ENCODE peak calls at places on chromosomes 11 and 22, in six cellular contexts. One of them, this sample, is unnamed.

GRCh38 chr22:36107436-36107835 is 53.1 kb downstream of the APOL3 start:
- DNase-seq in cardiac muscle cell: no peak
- DNase-seq in esophagus muscularis mucosa: no peak
- DNase-seq in OCI-LY7: peak; percentile 16
- DNase-seq in BJ: no peak
- DNase-seq in suprapubic skin: no peak
- DNase-seq in this sample: no peak

GRCh38 chr11:117700551-117700950 is 96.5 kb downstream of the DSCAML1 start:
- DNase-seq in cardiac muscle cell: no peak
- DNase-seq in OCI-LY7: no peak
- DNase-seq in suprapubic skin: no peak
- DNase-seq in esophagus muscularis mucosa: no peak
- DNase-seq in BJ: no peak
- DNase-seq in this sample: no peak

GRCh38 chr11:119797137-119797611 is 68.2 kb upstream of the NECTIN1 start:
- DNase-seq in suprapubic skin: no peak
- DNase-seq in cardiac muscle cell: peak; percentile 30
- DNase-seq in BJ: no peak
- DNase-seq in OCI-LY7: no peak
- DNase-seq in esophagus muscularis mucosa: no peak
- DNase-seq in this sample: no peak

GRCh38 chr22:40605676-40606250 is 30.8 kb downstream of the MRTFA start:
- DNase-seq in OCI-LY7: no peak
- DNase-seq in BJ: no peak
- DNase-seq in cardiac muscle cell: no peak
- DNase-seq in esophagus muscularis mucosa: no peak
- DNase-seq in suprapubic skin: no peak
- DNase-seq in this sample: no peak

GRCh38 chr11:32562839-32563599 is 20.6 kb upstream of the EIF3M start:
- DNase-seq in cardiac muscle cell: no peak
- DNase-seq in suprapubic skin: no peak
- DNase-seq in OCI-LY7: no peak
- DNase-seq in BJ: no peak
- DNase-seq in esophagus muscularis mucosa: no peak
- DNase-seq in this sample: no peak

GRCh38 chr11:68122936-68123539 is 1.9 kb upstream of the CHKA start:
- DNase-seq in esophagus muscularis mucosa: no peak
- DNase-seq in cardiac muscle cell: no peak
- DNase-seq in OCI-LY7: no peak
- DNase-seq in suprapubic skin: no peak
- DNase-seq in BJ: no peak
- DNase-seq in this sample: no peak

GRCh38 chr11:3914807-3915206 is 59.3 kb downstream of the STIM1 start:
- DNase-seq in OCI-LY7: no peak
- DNase-seq in BJ: no peak
- DNase-seq in esophagus muscularis mucosa: no peak
- DNase-seq in suprapubic skin: no peak
- DNase-seq in cardiac muscle cell: no peak
- DNase-seq in this sample: no peak

GRCh38 chr11:8310743-8311298 is 47.1 kb upstream of the LMO1 start:
- DNase-seq in cardiac muscle cell: no peak
- DNase-seq in suprapubic skin: no peak
- DNase-seq in esophagus muscularis mucosa: no peak
- DNase-seq in BJ: no peak
- DNase-seq in OCI-LY7: no peak
- DNase-seq in this sample: no peak

GRCh38 chr11:12411806-12412727 is 34.7 kb downstream of the PARVA start:
- DNase-seq in esophagus muscularis mucosa: peak; percentile 92
- DNase-seq in OCI-LY7: peak; percentile 37
- DNase-seq in cardiac muscle cell: peak; percentile 82
- DNase-seq in suprapubic skin: no peak
- DNase-seq in BJ: peak; percentile 81
- DNase-seq in this sample: peak; percentile 38

GRCh38 chr11:81497202-81497804 is 1236.4 kb downstream of the FAM181B start:
- DNase-seq in OCI-LY7: peak; percentile 40
- DNase-seq in BJ: no peak
- DNase-seq in esophagus muscularis mucosa: no peak
- DNase-seq in cardiac muscle cell: peak; percentile 52
- DNase-seq in suprapubic skin: no peak
- DNase-seq in this sample: peak; percentile 11

GRCh38 chr11:129750343-129751292 is 65.0 kb upstream of the TMEM45B start:
- DNase-seq in esophagus muscularis mucosa: peak; percentile 91
- DNase-seq in OCI-LY7: peak; percentile 75
- DNase-seq in cardiac muscle cell: peak; percentile 85
- DNase-seq in suprapubic skin: no peak
- DNase-seq in BJ: peak; percentile 2
- DNase-seq in this sample: peak; percentile 80

GRCh38 chr11:119062779-119063178 is 4.8 kb upstream of the VPS11 start:
- DNase-seq in esophagus muscularis mucosa: no peak
- DNase-seq in cardiac muscle cell: no peak
- DNase-seq in suprapubic skin: no peak
- DNase-seq in OCI-LY7: no peak
- DNase-seq in BJ: no peak
- DNase-seq in this sample: no peak

GRCh38 chr11:975824-976223 is 50.2 kb downstream of the AP2A2 start:
- DNase-seq in suprapubic skin: no peak
- DNase-seq in BJ: no peak
- DNase-seq in cardiac muscle cell: peak; percentile 67
- DNase-seq in OCI-LY7: peak; percentile 38
- DNase-seq in esophagus muscularis mucosa: no peak
- DNase-seq in this sample: no peak

GRCh38 chr11:96474263-96474662 is 84.5 kb downstream of the JRKL start:
- DNase-seq in cardiac muscle cell: no peak
- DNase-seq in OCI-LY7: no peak
- DNase-seq in BJ: no peak
- DNase-seq in esophagus muscularis mucosa: no peak
- DNase-seq in suprapubic skin: no peak
- DNase-seq in this sample: no peak

GRCh38 chr11:2928605-2929510 is at the start of gene PHLDA2:
- DNase-seq in BJ: no peak
- DNase-seq in suprapubic skin: no peak
- DNase-seq in cardiac muscle cell: peak; percentile 52
- DNase-seq in esophagus muscularis mucosa: no peak
- DNase-seq in OCI-LY7: no peak
- DNase-seq in this sample: peak; percentile 77

DNA sequence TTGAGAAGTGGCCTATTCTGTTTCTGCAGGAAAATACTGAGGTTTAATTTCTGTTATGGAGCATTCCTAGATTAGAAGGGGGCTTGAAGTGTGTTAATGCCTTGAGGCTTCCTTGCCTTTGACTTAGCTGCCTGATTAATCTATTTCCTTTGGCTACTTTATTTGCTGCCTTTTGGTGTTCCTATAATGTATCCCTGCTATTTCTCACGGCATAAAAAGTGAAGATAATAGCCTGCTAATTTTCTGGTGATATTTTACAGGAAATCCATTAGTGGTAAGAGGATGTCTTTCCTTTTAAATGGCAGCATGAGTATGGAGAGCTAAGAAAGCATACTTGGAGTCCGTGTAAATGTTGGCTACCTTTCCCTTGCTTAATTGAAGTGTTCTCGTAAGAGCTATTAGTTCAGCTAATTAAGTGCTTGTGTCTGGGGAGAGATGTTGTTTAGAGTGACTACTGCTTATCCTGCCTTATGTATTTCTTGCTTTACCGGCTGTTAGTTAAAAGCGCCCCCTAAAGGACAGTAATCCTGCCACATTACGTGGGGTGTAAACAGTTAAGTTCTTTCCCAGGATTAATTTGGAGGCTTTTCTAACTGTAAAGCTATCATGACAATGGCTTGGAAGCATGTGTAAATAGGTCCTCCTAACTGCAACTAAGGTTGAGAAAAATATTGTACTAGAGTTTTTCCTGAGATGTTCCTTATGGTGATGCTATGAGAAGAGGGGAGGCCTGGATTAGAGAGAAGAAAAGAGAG is 45.6 kb downstream of the ZNF280B start:
- DNase-seq in BJ: no peak
- DNase-seq in cardiac muscle cell: no peak
- DNase-seq in OCI-LY7: peak; percentile 50
- DNase-seq in esophagus muscularis mucosa: no peak
- DNase-seq in suprapubic skin: no peak
- DNase-seq in this sample: no peak
- TF ChIP-seq CTCF in BJ: peak; percentile 8
- TF ChIP-seq CTCF in cardiac muscle cell: peak; percentile 37
- TF ChIP-seq CTCF in OCI-LY7: peak; percentile 89
- TF ChIP-seq CTCF in esophagus muscularis mucosa: no peak
- TF ChIP-seq CTCF in suprapubic skin: no peak
- TF ChIP-seq CTCF in this sample: no peak

GRCh38 chr11:69882270-69882608 is 63.0 kb upstream of the FGF3 start:
- DNase-seq in BJ: no peak
- DNase-seq in cardiac muscle cell: no peak
- DNase-seq in esophagus muscularis mucosa: no peak
- DNase-seq in suprapubic skin: peak; percentile 24
- DNase-seq in OCI-LY7: no peak
- DNase-seq in this sample: no peak

GRCh38 chr11:69880803-69881445 is 61.7 kb upstream of the FGF3 start:
- DNase-seq in esophagus muscularis mucosa: no peak
- DNase-seq in OCI-LY7: no peak
- DNase-seq in BJ: no peak
- DNase-seq in suprapubic skin: peak; percentile 33
- DNase-seq in cardiac muscle cell: no peak
- DNase-seq in this sample: no peak

GRCh38 chr11:69883292-69884255 is 64.4 kb upstream of the FGF3 start:
- DNase-seq in suprapubic skin: peak; percentile 18
- DNase-seq in esophagus muscularis mucosa: no peak
- DNase-seq in cardiac muscle cell: no peak
- DNase-seq in OCI-LY7: no peak
- DNase-seq in BJ: no peak
- DNase-seq in this sample: no peak

GRCh38 chr11:69880041-69880802 is 61.0 kb upstream of the FGF3 start:
- DNase-seq in BJ: no peak
- DNase-seq in esophagus muscularis mucosa: no peak
- DNase-seq in cardiac muscle cell: no peak
- DNase-seq in OCI-LY7: no peak
- DNase-seq in suprapubic skin: peak; percentile 44
- DNase-seq in this sample: no peak

GRCh38 chr11:69881467-69882269 is 62.5 kb upstream of the FGF3 start:
- DNase-seq in OCI-LY7: no peak
- DNase-seq in suprapubic skin: peak; percentile 53
- DNase-seq in cardiac muscle cell: peak; percentile 38
- DNase-seq in esophagus muscularis mucosa: no peak
- DNase-seq in BJ: no peak
- DNase-seq in this sample: no peak
- TF ChIP-seq CTCF in OCI-LY7: peak; percentile 40
- TF ChIP-seq CTCF in suprapubic skin: no peak
- TF ChIP-seq CTCF in cardiac muscle cell: peak; percentile 9
- TF ChIP-seq CTCF in esophagus muscularis mucosa: no peak
- TF ChIP-seq CTCF in BJ: peak; percentile 6
- TF ChIP-seq CTCF in this sample: no peak

GRCh38 chr11:59144096-59144495 is 1.4 kb downstream of the FAM111A start:
- DNase-seq in cardiac muscle cell: no peak
- DNase-seq in esophagus muscularis mucosa: no peak
- DNase-seq in suprapubic skin: no peak
- DNase-seq in BJ: no peak
- DNase-seq in OCI-LY7: peak; percentile 16
- DNase-seq in this sample: no peak

GRCh38 chr11:59141673-59142460 is 789 bp upstream of the FAM111A start:
- DNase-seq in suprapubic skin: no peak
- DNase-seq in BJ: no peak
- DNase-seq in esophagus muscularis mucosa: no peak
- DNase-seq in OCI-LY7: no peak
- DNase-seq in cardiac muscle cell: no peak
- DNase-seq in this sample: no peak

GRCh38 chr11:59145534-59145933 is 2.9 kb downstream of the FAM111A start:
- DNase-seq in suprapubic skin: no peak
- DNase-seq in BJ: no peak
- DNase-seq in OCI-LY7: no peak
- DNase-seq in cardiac muscle cell: no peak
- DNase-seq in esophagus muscularis mucosa: no peak
- DNase-seq in this sample: no peak

GRCh38 chr11:59142530-59143507 is at the start of gene FAM111A:
- DNase-seq in esophagus muscularis mucosa: peak; percentile 95
- DNase-seq in cardiac muscle cell: peak; percentile 75
- DNase-seq in suprapubic skin: peak; percentile 94
- DNase-seq in BJ: peak; percentile 35
- DNase-seq in OCI-LY7: peak; percentile 81
- DNase-seq in this sample: peak; percentile 86

DNA sequence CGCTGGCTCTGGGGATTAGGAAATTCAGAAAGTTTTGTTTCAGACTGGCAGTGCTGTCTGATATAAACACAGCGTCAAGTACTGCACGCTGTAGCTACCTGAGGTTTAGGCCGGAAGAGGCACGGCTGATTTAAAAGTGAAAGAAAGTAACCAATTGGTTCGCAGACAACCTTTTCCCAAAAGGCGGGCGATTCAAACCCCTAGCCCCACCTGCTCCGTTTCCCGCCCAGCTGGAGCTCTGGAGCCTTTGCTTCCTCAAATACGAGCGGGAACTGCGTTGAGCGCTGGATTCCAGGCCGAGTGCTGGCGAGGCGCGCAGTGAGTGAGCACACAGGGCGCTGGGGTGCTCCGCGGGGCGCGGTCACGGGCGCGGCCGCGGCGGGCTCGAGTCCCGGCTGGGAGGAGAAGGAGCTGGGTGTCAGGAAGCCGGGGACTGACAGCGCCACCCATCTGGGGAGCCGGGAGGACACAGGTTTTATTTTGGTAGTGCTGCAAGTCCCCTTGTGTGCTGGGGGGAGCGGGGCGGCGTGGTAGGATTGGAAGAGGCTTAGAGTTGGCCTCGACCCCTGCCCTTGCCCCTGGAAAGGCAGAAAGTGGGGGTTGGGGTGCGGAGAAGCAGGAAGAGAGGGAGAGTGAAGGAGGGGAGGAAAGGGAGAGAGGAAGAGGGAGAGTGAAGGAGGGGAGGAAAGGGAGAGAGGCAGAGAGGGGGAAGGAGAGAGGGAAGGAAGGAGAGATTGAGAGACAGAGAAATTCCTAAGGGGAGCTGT is 2.1 kb downstream of the FAM111A start:
- DNase-seq in cardiac muscle cell: peak; percentile 72
- DNase-seq in BJ: peak; percentile 42
- DNase-seq in suprapubic skin: peak; percentile 90
- DNase-seq in esophagus muscularis mucosa: peak; percentile 94
- DNase-seq in OCI-LY7: peak; percentile 93
- DNase-seq in this sample: peak; percentile 88
- TF ChIP-seq CTCF in cardiac muscle cell: peak; percentile 15
- TF ChIP-seq CTCF in BJ: peak; percentile 8
- TF ChIP-seq CTCF in suprapubic skin: no peak
- TF ChIP-seq CTCF in esophagus muscularis mucosa: no peak
- TF ChIP-seq CTCF in OCI-LY7: peak; percentile 81
- TF ChIP-seq CTCF in this sample: peak; percentile 28

DNA sequence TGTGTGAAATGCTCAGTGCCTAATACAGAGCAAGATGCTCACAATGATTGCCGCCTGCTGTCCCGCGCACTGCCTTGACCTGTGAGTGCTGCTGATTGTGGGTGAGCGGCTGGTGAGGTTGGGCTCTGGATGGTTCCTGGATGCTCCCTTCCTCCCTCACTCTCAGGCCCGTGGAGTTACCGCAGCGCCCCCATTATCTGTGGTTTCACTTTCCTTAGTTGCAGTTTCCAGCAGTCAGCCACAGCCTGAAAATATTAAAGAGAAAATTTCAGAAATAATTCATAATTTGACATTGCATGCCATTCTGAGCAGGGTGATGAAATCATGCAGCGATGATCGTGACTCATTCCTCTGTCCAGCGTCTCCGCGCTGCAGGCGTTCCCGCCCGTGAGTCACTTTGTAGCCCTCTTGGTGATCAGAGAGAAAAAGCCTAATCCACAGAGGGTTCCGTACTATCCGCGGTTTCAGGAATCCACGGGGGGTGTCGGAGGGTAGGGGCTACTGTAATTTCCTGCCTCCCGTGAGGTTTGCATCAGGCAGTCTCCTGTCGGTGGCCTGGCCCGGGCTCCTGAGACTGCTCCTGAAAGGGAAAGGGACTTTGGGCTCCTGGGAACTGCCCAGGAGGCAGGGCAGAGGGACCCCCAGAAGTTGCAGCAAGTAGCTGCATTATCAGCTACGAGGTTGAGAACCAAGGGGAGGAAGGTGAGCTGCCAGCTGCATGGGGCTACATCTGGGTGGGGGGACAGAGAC is 10.6 kb downstream of the RPL3 start:
- DNase-seq in BJ: peak; percentile 82
- DNase-seq in OCI-LY7: no peak
- DNase-seq in cardiac muscle cell: no peak
- DNase-seq in suprapubic skin: peak; percentile 88
- DNase-seq in esophagus muscularis mucosa: no peak
- DNase-seq in this sample: no peak
- TF ChIP-seq CTCF in BJ: peak; percentile 38
- TF ChIP-seq CTCF in OCI-LY7: peak; percentile 42
- TF ChIP-seq CTCF in cardiac muscle cell: peak; percentile 23
- TF ChIP-seq CTCF in suprapubic skin: no peak
- TF ChIP-seq CTCF in esophagus muscularis mucosa: no peak
- TF ChIP-seq CTCF in this sample: peak; percentile 0

This sample was measured in GM13976.